ENCODE peak calls at places on chromosomes 11 and 22, in nine cellular contexts. Y, L, B, N, Z, D, V, G and A are unnamed samples.

GRCh38 chr11:118621898-118622375 is 14.5 kb downstream of the PHLDB1 start:
- DNase-seq in Y (no peak), L (no peak), B (no peak), N (no peak), Z (no peak), D (no peak), V (no peak), G (no peak), A (no peak)

GRCh38 chr22:41831828-41832552 is 915 bp upstream of the SREBF2 start:
- DNase-seq in Y (no peak), L (no peak), B (no peak), N (no peak), Z (no peak), D (no peak), V (peak), G (peak), A (no peak)

GRCh38 chr22:25351631-25352293 is 132.3 kb downstream of the CRYBB2 start:
- DNase-seq in Y (no peak), L (no peak), B (no peak), N (no peak), Z (no peak), D (no peak), V (no peak), G (no peak), A (no peak)

GRCh38 chr11:83063073-83063754 is 8.5 kb downstream of the RAB30 start:
- DNase-seq in Y (no peak), L (peak), B (peak), N (no peak), Z (no peak), D (no peak), V (no peak), G (peak), A (no peak)

GRCh38 chr11:34148504-34149165 is 43.2 kb downstream of the NAT10 start:
- DNase-seq in Y (no peak), L (no peak), B (no peak), N (no peak), Z (no peak), D (no peak), V (no peak), G (no peak), A (no peak)

GRCh38 chr11:18046116-18046777 is at the start of gene TPH1:
- DNase-seq in Y (no peak), L (no peak), B (peak), N (no peak), Z (no peak), D (no peak), V (no peak), G (peak), A (no peak)

GRCh38 chr11:110921742-110922200 is 209.5 kb upstream of the ARHGAP20 start:
- DNase-seq in Y (no peak), L (no peak), B (peak), N (no peak), Z (no peak), D (no peak), V (no peak), G (peak), A (no peak)

GRCh38 chr11:34676227-34676626 is 55.3 kb downstream of the EHF start:
- DNase-seq in Y (no peak), L (no peak), B (no peak), N (no peak), Z (no peak), D (no peak), V (no peak), G (no peak), A (no peak)

GRCh38 chr11:110786226-110786902 is 74.1 kb upstream of the ARHGAP20 start:
- DNase-seq in Y (no peak), L (no peak), B (no peak), N (no peak), Z (no peak), D (no peak), V (no peak), G (no peak), A (no peak)

GRCh38 chr11:8309862-8310261 is 46.2 kb upstream of the LMO1 start:
- DNase-seq in Y (no peak), L (no peak), B (no peak), N (no peak), Z (no peak), D (no peak), V (no peak), G (no peak), A (no peak)

GRCh38 chr11:8784936-8785335 is 102.3 kb downstream of the RPL27A start:
- DNase-seq in Y (no peak), L (no peak), B (no peak), N (no peak), Z (no peak), D (no peak), V (no peak), G (no peak), A (no peak)

GRCh38 chr11:87374206-87374793 is 336.6 kb downstream of the TMEM135 start:
- DNase-seq in Y (no peak), L (no peak), B (no peak), N (no peak), Z (no peak), D (no peak), V (no peak), G (peak), A (no peak)

GRCh38 chr11:113014262-113014661 is 53.0 kb downstream of the NCAM1 start:
- DNase-seq in Y (no peak), L (no peak), B (no peak), N (peak), Z (no peak), D (no peak), V (no peak), G (no peak), A (peak)

GRCh38 chr11:71323876-71324526 is 71.6 kb upstream of the SHANK2 start:
- DNase-seq in Y (no peak), L (no peak), B (no peak), N (no peak), Z (no peak), D (no peak), V (no peak), G (no peak), A (no peak)

GRCh38 chr22:27269751-27270586 is 531.6 kb downstream of the MN1 start:
- DNase-seq in Y (no peak), L (no peak), B (no peak), N (no peak), Z (no peak), D (no peak), V (no peak), G (peak), A (no peak)

GRCh38 chr11:2821891-2822290 is 63.7 kb downstream of the CDKN1C start:
- DNase-seq in Y (no peak), L (no peak), B (no peak), N (no peak), Z (no peak), D (no peak), V (no peak), G (no peak), A (no peak)

GRCh38 chr11:14371249-14371648 is 12.3 kb upstream of the RRAS2 start:
- DNase-seq in Y (no peak), L (no peak), B (no peak), N (no peak), Z (no peak), D (no peak), V (no peak), G (no peak), A (no peak)

GRCh38 chr11:398826-399225 is 4.8 kb downstream of the PKP3 start:
- DNase-seq in Y (no peak), L (no peak), B (no peak), N (no peak), Z (no peak), D (no peak), V (no peak), G (no peak), A (no peak)

GRCh38 chr11:94731921-94732601 is 36.1 kb upstream of the AMOTL1 start:
- DNase-seq in Y (no peak), L (no peak), B (no peak), N (no peak), Z (no peak), D (no peak), V (no peak), G (peak), A (no peak)

GRCh38 chr11:72308226-72309073 is 64.5 kb upstream of the PHOX2A start:
- DNase-seq in Y (no peak), L (peak), B (no peak), N (peak), Z (no peak), D (no peak), V (peak), G (peak), A (peak)

GRCh38 chr22:33476206-33476605 is 418.0 kb upstream of the SYN3 start:
- DNase-seq in Y (no peak), L (no peak), B (no peak), N (no peak), Z (no peak), D (no peak), V (no peak), G (no peak), A (no peak)

GRCh38 chr22:46363611-46364321 is 28.3 kb downstream of the TRMU start:
- DNase-seq in Y (no peak), L (no peak), B (no peak), N (no peak), Z (no peak), D (no peak), V (no peak), G (no peak), A (no peak)

GRCh38 chr11:128519353-128519752 is 68.0 kb downstream of the ETS1 start:
- DNase-seq in Y (no peak), L (peak), B (no peak), N (no peak), Z (no peak), D (no peak), V (no peak), G (no peak), A (no peak)

GRCh38 chr22:25644122-25644521 is 79.6 kb downstream of the GRK3 start:
- DNase-seq in Y (no peak), L (no peak), B (no peak), N (no peak), Z (no peak), D (no peak), V (no peak), G (peak), A (no peak)